ENCODE peak calls at places on chromosomes 6 and 20, in eight cellular contexts. B is RWPE1, T is GM12865, E is mesothelial cell of epicardium, Y is AG04450, L is brain microvascular endothelial cell, W is HFFc6, V is glutamatergic neuron. D is an unnamed sample.

GRCh38 chr6:53192590-53193232 is 44.1 kb upstream of the GCM1 start:
- DNase-seq in E (no peak), T (no peak), B (no peak), L (no peak), V (peak; percentile 25), Y (no peak), W (peak; percentile 4), D (no peak)

GRCh38 chr20:57329608-57330221 is at the start of gene SPO11:
- DNase-seq in W (no peak), E (no peak), L (no peak), V (no peak), B (no peak), T (no peak), Y (no peak), D (no peak)

GRCh38 chr6:85118233-85118632 is 331.6 kb upstream of the NT5E start:
- DNase-seq in V (no peak), W (no peak), Y (no peak), E (no peak), B (no peak), T (no peak), L (no peak), D (no peak)

GRCh38 chr6:710601-711571 is 17.9 kb upstream of the EXOC2 start:
- DNase-seq in T (peak; percentile 77), E (no peak), V (peak; percentile 50), W (peak; percentile 45), L (peak; percentile 60), B (peak; percentile 26), Y (no peak), D (peak; percentile 26)

GRCh38 chr6:111727798-111728197 is 122.1 kb upstream of the TRAF3IP2 start:
- DNase-seq in L (no peak), B (no peak), Y (no peak), V (no peak), W (no peak), T (no peak), E (no peak), D (peak; percentile 94)

GRCh38 chr6:157974341-157974894 is 7.2 kb upstream of the SYNJ2 start:
- DNase-seq in B (no peak), E (no peak), W (peak; percentile 22), L (peak; percentile 50), T (no peak), V (no peak), Y (no peak), D (no peak)

GRCh38 chr6:53264915-53265615 is 83.7 kb downstream of the ELOVL5 start:
- DNase-seq in T (no peak), V (no peak), W (no peak), E (no peak), L (no peak), B (no peak), Y (no peak), D (no peak)

GRCh38 chr20:30811896-30812671 is 445.4 kb upstream of the DEFB115 start:
- DNase-seq in T (peak; percentile 66), Y (no peak), B (no peak), W (peak; percentile 44), L (no peak), E (no peak), V (peak; percentile 35), D (no peak)

GRCh38 chr6:30887901-30888300 is 3.6 kb downstream of the DDR1 start:
- DNase-seq in Y (no peak), E (no peak), V (no peak), W (peak; percentile 51), T (no peak), L (no peak), B (no peak), D (no peak)

GRCh38 chr20:20407891-20408805 is 40.2 kb downstream of the INSM1 start:
- DNase-seq in L (no peak), W (peak; percentile 21), E (no peak), T (no peak), Y (no peak), B (no peak), V (peak; percentile 64), D (peak; percentile 11)

DNA sequence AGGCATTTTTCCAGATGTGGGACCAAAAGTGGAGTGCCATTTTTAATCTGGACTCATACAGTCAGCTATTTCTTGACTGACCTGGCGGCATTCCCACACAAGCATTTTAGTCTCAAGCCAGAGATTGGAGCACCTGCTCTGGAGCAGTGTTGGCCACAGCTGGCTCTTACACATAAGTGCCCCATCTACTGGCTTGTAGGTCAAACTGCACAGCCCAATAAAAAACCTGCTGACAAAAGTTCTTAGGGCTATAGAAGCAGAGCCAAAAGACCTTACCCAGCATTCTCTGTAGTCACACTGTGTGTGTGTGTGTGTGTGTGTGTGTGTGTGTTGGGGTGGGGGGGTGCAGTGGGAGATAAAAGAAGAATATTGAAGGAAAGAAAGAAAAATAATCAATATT is 38.6 kb upstream of the SENP6 start:
- DNase-seq in L (peak; percentile 16), W (peak; percentile 42), Y (no peak), V (no peak), B (no peak), T (peak; percentile 64), E (no peak), D (no peak)
- TF ChIP-seq CTCF in L (peak; percentile 70), W (peak; percentile 62), Y (peak; percentile 58), V (no peak), B (peak; percentile 8), T (peak; percentile 59), E (no peak), D (peak; percentile 49)

GRCh38 chr20:48697845-48698491 is 129.8 kb downstream of the PREX1 start:
- DNase-seq in W (peak; percentile 58), V (no peak), Y (peak; percentile 52), T (no peak), L (peak; percentile 51), B (peak; percentile 99), E (peak; percentile 87), D (peak; percentile 69)

GRCh38 chr20:48695255-48695654 is 132.5 kb downstream of the PREX1 start:
- DNase-seq in B (peak; percentile 45), E (no peak), Y (no peak), V (no peak), W (peak; percentile 4), T (no peak), L (no peak), D (no peak)

GRCh38 chr20:48701702-48702101 is 126.1 kb downstream of the PREX1 start:
- DNase-seq in E (no peak), L (no peak), B (no peak), Y (no peak), T (no peak), W (no peak), V (no peak), D (no peak)

GRCh38 chr20:48695738-48696137 is 132.1 kb downstream of the PREX1 start:
- DNase-seq in T (no peak), Y (no peak), B (no peak), L (no peak), E (no peak), W (no peak), V (no peak), D (no peak)

DNA sequence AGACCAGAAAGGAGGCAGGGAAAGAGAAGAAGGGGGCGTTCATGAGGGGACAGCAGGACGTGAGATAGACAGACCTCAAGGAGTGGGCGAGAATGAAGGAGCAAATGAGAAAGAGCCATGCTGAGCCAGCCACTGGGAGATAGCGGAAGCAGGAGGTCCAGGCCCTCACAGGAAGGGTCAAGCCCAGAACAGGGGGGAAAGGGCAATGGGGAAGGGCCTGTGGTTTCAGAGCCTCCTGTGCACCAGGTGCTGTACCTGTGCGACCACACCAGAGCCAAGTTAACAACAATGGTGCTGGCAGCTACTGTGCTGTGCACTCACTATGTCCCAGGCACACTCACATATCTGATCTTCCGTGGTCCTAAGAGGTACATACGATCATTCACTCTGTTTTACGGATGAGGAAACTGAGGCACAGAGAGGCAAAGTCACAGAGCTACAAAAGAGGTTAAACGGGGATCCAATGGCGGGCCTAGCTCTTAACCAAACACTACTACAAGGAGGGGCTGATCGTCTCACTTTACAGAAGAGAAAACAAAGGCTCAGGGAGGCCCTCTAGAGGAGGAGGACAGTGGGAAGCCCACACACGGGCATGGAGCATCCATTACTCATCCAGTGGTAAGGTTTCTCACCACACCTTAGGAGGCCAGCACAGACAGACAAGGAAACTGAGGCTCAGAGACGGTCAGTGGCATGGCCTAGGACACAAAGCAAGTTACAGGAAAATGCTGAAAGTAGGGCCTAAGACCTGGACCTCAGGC is 129.1 kb downstream of the PREX1 start:
- DNase-seq in L (no peak), V (no peak), T (no peak), E (no peak), B (no peak), Y (no peak), W (no peak), D (no peak)
- TF ChIP-seq CTCF in L (peak; percentile 34), V (no peak), T (no peak), E (no peak), B (no peak), Y (no peak), W (no peak), D (peak; percentile 15)

GRCh38 chr6:25469797-25470388 is 182.1 kb upstream of the SCGN start:
- DNase-seq in V (no peak), L (no peak), Y (no peak), T (no peak), W (no peak), B (no peak), E (no peak), D (no peak)
- TF ChIP-seq CTCF in V (peak; percentile 75), L (no peak), Y (peak; percentile 24), T (peak; percentile 10), W (peak; percentile 76), B (no peak), E (peak; percentile 80), D (peak; percentile 8)

GRCh38 chr6:32969685-32970412 is 1.5 kb downstream of the BRD2 start:
- DNase-seq in L (peak; percentile 92), T (peak; percentile 91), V (peak; percentile 74), W (peak; percentile 91), Y (peak; percentile 93), B (peak; percentile 79), E (peak; percentile 41), D (peak; percentile 71)

GRCh38 chr6:32971581-32972352 is 3.4 kb downstream of the BRD2 start:
- DNase-seq in Y (peak; percentile 100), B (peak; percentile 97), W (peak; percentile 100), E (peak; percentile 99), T (peak; percentile 100), L (peak; percentile 100), V (peak; percentile 99), D (peak; percentile 100)

GRCh38 chr6:32971245-32971580 is 2.8 kb downstream of the BRD2 start:
- DNase-seq in E (no peak), Y (no peak), V (no peak), W (no peak), T (no peak), L (no peak), B (no peak), D (no peak)

GRCh38 chr6:32968770-32969684 is 633 bp downstream of the BRD2 start:
- DNase-seq in V (peak; percentile 69), B (peak; percentile 91), W (peak; percentile 89), E (peak; percentile 45), Y (peak; percentile 59), T (peak; percentile 92), L (peak; percentile 72), D (peak; percentile 60)

DNA sequence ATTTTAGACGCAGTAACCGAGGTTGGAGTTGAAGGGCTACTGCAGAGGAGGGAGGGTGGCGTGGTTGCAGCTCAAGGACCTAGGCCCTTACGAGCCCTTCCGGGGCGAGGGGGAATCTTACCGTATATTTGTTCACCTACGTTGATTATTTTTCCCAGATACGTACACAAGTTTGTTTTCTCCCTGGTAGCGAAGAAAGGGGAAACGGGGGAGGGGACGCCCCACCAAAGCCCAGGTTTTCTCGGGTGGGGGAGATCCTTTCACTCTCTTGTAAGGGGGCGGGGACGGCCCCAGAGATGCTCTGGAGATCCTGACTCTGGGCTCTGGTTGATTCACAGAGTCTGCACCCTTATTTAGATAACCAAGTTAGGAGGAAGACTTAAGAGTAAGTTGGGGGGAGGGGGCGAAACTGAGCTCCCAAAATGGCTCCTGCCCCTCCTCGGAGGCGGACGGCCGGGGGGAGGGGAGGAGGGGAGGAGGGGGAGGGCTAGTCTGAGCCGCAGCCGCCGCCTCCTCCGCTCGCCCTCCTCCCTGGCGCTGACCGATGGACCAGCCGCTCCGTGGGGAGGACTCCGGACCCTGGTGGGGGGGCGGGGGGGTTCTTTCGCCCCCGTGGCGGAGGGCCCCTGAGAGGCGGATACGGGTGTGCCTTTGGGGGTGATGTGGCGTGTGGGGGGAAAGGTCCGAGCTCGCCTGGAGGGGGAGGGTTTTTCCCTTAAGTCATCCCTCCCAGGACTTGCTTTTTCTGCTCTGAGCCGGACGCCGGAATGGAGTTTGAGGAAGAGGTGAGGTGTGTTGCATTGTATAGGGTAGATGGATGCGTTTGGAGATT is 2.2 kb downstream of the BRD2 start:
- DNase-seq in E (peak; percentile 52), V (peak; percentile 87), B (peak; percentile 69), T (peak; percentile 95), W (peak; percentile 78), L (peak; percentile 87), Y (peak; percentile 86), D (peak; percentile 67)
- TF ChIP-seq CTCF in E (no peak), V (peak; percentile 31), B (no peak), T (no peak), W (no peak), L (no peak), Y (no peak), D (no peak)

D was measured in astrocyte of the cerebellum.